ENCODE peak calls at places on chromosomes 4 and X, in seven cellular contexts. R, U, P, N, H, Q and G are unnamed samples.

GRCh38 chr4:54363037-54363436 is 133.9 kb downstream of the PDGFRA start:
- DNase-seq in R (no peak), U (no peak), P (no peak), N (no peak), H (no peak), Q (no peak), G (no peak)

GRCh38 chr4:98566491-98567008 is 91.9 kb downstream of the TSPAN5 start:
- DNase-seq in R (no peak), U (no peak), P (no peak), N (no peak), H (peak; percentile 50), Q (no peak), G (no peak)

GRCh38 chr4:104811727-104812126 is 317.0 kb upstream of the CXXC4 start:
- DNase-seq in R (no peak), U (peak; percentile 13), P (no peak), N (no peak), H (no peak), Q (no peak), G (no peak)

GRCh38 chr4:108114503-108114902 is 54.2 kb downstream of the LEF1 start:
- DNase-seq in R (no peak), U (no peak), P (no peak), N (no peak), H (no peak), Q (no peak), G (no peak)

GRCh38 chr4:53688186-53688790 is 97.0 kb upstream of the LNX1 start:
- DNase-seq in R (no peak), U (no peak), P (no peak), N (no peak), H (peak; percentile 98), Q (no peak), G (peak; percentile 26)

GRCh38 chrX:100895365-100896075 is 21.4 kb upstream of the NOX1 start:
- DNase-seq in R (no peak), U (peak; percentile 16), P (no peak), N (no peak), H (peak; percentile 22), Q (no peak), G (peak; percentile 17)

GRCh38 chrX:72308566-72309296 is 3.0 kb upstream of the CITED1 start:
- DNase-seq in R (peak; percentile 69), U (peak; percentile 74), P (no peak), N (peak; percentile 42), H (peak; percentile 42), Q (peak; percentile 53), G (no peak)

GRCh38 chr4:25441519-25442117 is 64.6 kb downstream of the ANAPC4 start:
- DNase-seq in R (peak; percentile 83), U (peak; percentile 41), P (no peak), N (no peak), H (peak; percentile 41), Q (peak; percentile 60), G (peak; percentile 34)

GRCh38 chrX:136209016-136209738 is 42.0 kb downstream of the MAP7D3 start:
- DNase-seq in R (no peak), U (peak; percentile 45), P (no peak), N (no peak), H (no peak), Q (peak; percentile 8), G (peak; percentile 24)

GRCh38 chr4:183355405-183355804 is 33.2 kb upstream of the CLDN24 start:
- DNase-seq in R (no peak), U (no peak), P (no peak), N (no peak), H (peak; percentile 59), Q (no peak), G (no peak)

GRCh38 chr4:24053906-24054305 is 164.1 kb upstream of the PPARGC1A start:
- DNase-seq in R (no peak), U (no peak), P (no peak), N (no peak), H (no peak), Q (no peak), G (no peak)

GRCh38 chr4:38752393-38752961 is 30.3 kb downstream of the TLR10 start:
- DNase-seq in R (no peak), U (no peak), P (no peak), N (no peak), H (peak; percentile 23), Q (no peak), G (peak; percentile 69)

GRCh38 chr4:6854098-6854744 is 55.4 kb upstream of the TBC1D14 start:
- DNase-seq in R (no peak), U (no peak), P (no peak), N (no peak), H (no peak), Q (no peak), G (no peak)

GRCh38 chrX:19750028-19750786 is 137.2 kb downstream of the SH3KBP1 start:
- DNase-seq in R (no peak), U (no peak), P (no peak), N (no peak), H (no peak), Q (no peak), G (no peak)

GRCh38 chr4:142826503-142827241 is 19.4 kb downstream of the INPP4B start:
- DNase-seq in R (no peak), U (no peak), P (no peak), N (no peak), H (no peak), Q (no peak), G (no peak)

GRCh38 chr4:41213563-41214157 is 682 bp downstream of the APBB2 start:
- DNase-seq in R (no peak), U (no peak), P (peak; percentile 82), N (no peak), H (no peak), Q (peak; percentile 12), G (no peak)

GRCh38 chrX:40091691-40092421 is 5.9 kb downstream of the BCOR start:
- DNase-seq in R (no peak), U (no peak), P (peak; percentile 68), N (no peak), H (no peak), Q (no peak), G (no peak)

GRCh38 chr4:154332681-154333421 is 158.7 kb downstream of the DCHS2 start:
- DNase-seq in R (no peak), U (peak; percentile 79), P (peak; percentile 74), N (no peak), H (no peak), Q (no peak), G (peak; percentile 29)
- TF ChIP-seq CTCF in R (no peak), U (peak; percentile 22), P (no peak), N (no peak), H (no peak), Q (no peak), G (no peak)

GRCh38 chrX:37077646-37078433 is 69.7 kb downstream of the FAM47C start:
- DNase-seq in R (no peak), U (no peak), P (peak; percentile 58), N (no peak), H (no peak), Q (no peak), G (no peak)
- TF ChIP-seq CTCF in R (no peak), U (no peak), P (no peak), N (no peak), H (no peak), Q (no peak), G (no peak)

GRCh38 chrX:81957900-81958545 is 756.1 kb downstream of the SH3BGRL start:
- DNase-seq in R (no peak), U (no peak), P (no peak), N (no peak), H (no peak), Q (no peak), G (peak; percentile 13)
- TF ChIP-seq CTCF in R (no peak), U (no peak), P (peak; percentile 23), N (peak; percentile 51), H (no peak), Q (peak; percentile 50), G (peak; percentile 27)

GRCh38 chr4:1072830-1073446 is 40.4 kb downstream of the RNF212 start:
- DNase-seq in R (peak; percentile 54), U (peak; percentile 50), P (no peak), N (peak; percentile 13), H (peak; percentile 39), Q (peak; percentile 69), G (peak; percentile 64)
- TF ChIP-seq CTCF in R (peak; percentile 46), U (peak; percentile 80), P (peak; percentile 74), N (peak; percentile 74), H (peak; percentile 79), Q (peak; percentile 72), G (peak; percentile 55)

GRCh38 chrX:151713859-151714258 is 2.0 kb upstream of the FATE1 start:
- DNase-seq in R (no peak), U (peak; percentile 15), P (no peak), N (peak; percentile 5), H (no peak), Q (peak; percentile 20), G (no peak)
- TF ChIP-seq CTCF in R (no peak), U (peak; percentile 25), P (no peak), N (peak; percentile 78), H (peak; percentile 38), Q (peak; percentile 52), G (peak; percentile 26)

GRCh38 chr4:926538-926937 is 5.6 kb downstream of the GAK start:
- DNase-seq in R (no peak), U (no peak), P (no peak), N (no peak), H (no peak), Q (peak; percentile 41), G (no peak)
- TF ChIP-seq CTCF in R (no peak), U (no peak), P (no peak), N (peak; percentile 69), H (peak; percentile 20), Q (peak; percentile 60), G (no peak)

GRCh38 chrX:49106930-49107329 is 16.6 kb downstream of the GPKOW start:
- DNase-seq in R (no peak), U (peak; percentile 31), P (no peak), N (no peak), H (peak; percentile 32), Q (peak; percentile 6), G (no peak)
- TF ChIP-seq CTCF in R (no peak), U (peak; percentile 62), P (peak; percentile 57), N (no peak), H (peak; percentile 43), Q (peak; percentile 50), G (peak; percentile 16)

GRCh38 chr4:36183665-36184393 is 60.5 kb downstream of the ARAP2 start:
- DNase-seq in R (no peak), U (no peak), P (no peak), N (no peak), H (no peak), Q (no peak), G (no peak)
- TF ChIP-seq CTCF in R (no peak), U (no peak), P (no peak), N (no peak), H (no peak), Q (no peak), G (no peak)

GRCh38 chrX:104370089-104370488 is 115.4 kb upstream of the ESX1 start:
- DNase-seq in R (no peak), U (no peak), P (no peak), N (no peak), H (no peak), Q (no peak), G (no peak)
- TF ChIP-seq CTCF in R (no peak), U (no peak), P (no peak), N (peak; percentile 21), H (no peak), Q (peak; percentile 53), G (no peak)

GRCh38 chrX:50677789-50678188 is 136.2 kb downstream of the SHROOM4 start:
- DNase-seq in R (no peak), U (no peak), P (no peak), N (no peak), H (no peak), Q (no peak), G (no peak)
- TF ChIP-seq CTCF in R (no peak), U (no peak), P (no peak), N (no peak), H (no peak), Q (no peak), G (no peak)